ENCODE peak calls at places on chromosomes 13 and 19, in nine cellular contexts. One of them, this sample, is unnamed.

GRCh38 chr19:17266026-17266425 is 1.2 kb upstream of the BABAM1 start:
- DNase-seq in GM18507: no peak
- DNase-seq in cardiac muscle cell: no peak
- DNase-seq in Calu3: no peak
- DNase-seq in HEK293T: no peak
- DNase-seq in NCI-H345: no peak
- DNase-seq in stimulated activated CD4-positive, alpha-beta T cell treated with anti-CD3 and anti-CD28 coated beads, Interleukin-1b, Interleukin-23, amount 100 ng/mL, for 1 hour: no peak
- DNase-seq in midbrain: no peak
- DNase-seq in tibial artery: no peak
- DNase-seq in this sample: no peak

GRCh38 chr13:42969558-42970172 is 22.4 kb downstream of the EPSTI1 start:
- DNase-seq in GM18507: peak
- DNase-seq in cardiac muscle cell: peak
- DNase-seq in Calu3: peak
- DNase-seq in HEK293T: peak
- DNase-seq in NCI-H345: peak
- DNase-seq in stimulated activated CD4-positive, alpha-beta T cell treated with anti-CD3 and anti-CD28 coated beads, Interleukin-1b, Interleukin-23, amount 100 ng/mL, for 1 hour: peak
- DNase-seq in midbrain: peak
- DNase-seq in tibial artery: peak
- DNase-seq in this sample: peak

GRCh38 chr13:27663947-27664346 is 42.3 kb downstream of the POLR1D start:
- DNase-seq in GM18507: no peak
- DNase-seq in cardiac muscle cell: peak
- DNase-seq in Calu3: no peak
- DNase-seq in HEK293T: no peak
- DNase-seq in NCI-H345: no peak
- DNase-seq in stimulated activated CD4-positive, alpha-beta T cell treated with anti-CD3 and anti-CD28 coated beads, Interleukin-1b, Interleukin-23, amount 100 ng/mL, for 1 hour: no peak
- DNase-seq in midbrain: no peak
- DNase-seq in tibial artery: no peak
- DNase-seq in this sample: peak

GRCh38 chr13:20057963-20058362 is 99.4 kb downstream of the ZMYM2 start:
- DNase-seq in GM18507: no peak
- DNase-seq in cardiac muscle cell: no peak
- DNase-seq in Calu3: no peak
- DNase-seq in HEK293T: no peak
- DNase-seq in NCI-H345: no peak
- DNase-seq in stimulated activated CD4-positive, alpha-beta T cell treated with anti-CD3 and anti-CD28 coated beads, Interleukin-1b, Interleukin-23, amount 100 ng/mL, for 1 hour: no peak
- DNase-seq in midbrain: no peak
- DNase-seq in tibial artery: no peak
- DNase-seq in this sample: no peak

GRCh38 chr13:47033216-47033615 is 136.4 kb upstream of the HTR2A start:
- DNase-seq in GM18507: no peak
- DNase-seq in cardiac muscle cell: no peak
- DNase-seq in Calu3: no peak
- DNase-seq in HEK293T: no peak
- DNase-seq in NCI-H345: no peak
- DNase-seq in stimulated activated CD4-positive, alpha-beta T cell treated with anti-CD3 and anti-CD28 coated beads, Interleukin-1b, Interleukin-23, amount 100 ng/mL, for 1 hour: no peak
- DNase-seq in midbrain: no peak
- DNase-seq in tibial artery: no peak
- DNase-seq in this sample: no peak

GRCh38 chr19:23318143-23318542 is 67.9 kb upstream of the ZNF724 start:
- DNase-seq in GM18507: no peak
- DNase-seq in cardiac muscle cell: no peak
- DNase-seq in Calu3: no peak
- DNase-seq in HEK293T: no peak
- DNase-seq in NCI-H345: no peak
- DNase-seq in stimulated activated CD4-positive, alpha-beta T cell treated with anti-CD3 and anti-CD28 coated beads, Interleukin-1b, Interleukin-23, amount 100 ng/mL, for 1 hour: no peak
- DNase-seq in midbrain: no peak
- DNase-seq in tibial artery: no peak
- DNase-seq in this sample: no peak

GRCh38 chr13:73816702-73817101 is 317.5 kb downstream of the KLF12 start:
- DNase-seq in GM18507: no peak
- DNase-seq in cardiac muscle cell: no peak
- DNase-seq in Calu3: no peak
- DNase-seq in HEK293T: no peak
- DNase-seq in NCI-H345: no peak
- DNase-seq in stimulated activated CD4-positive, alpha-beta T cell treated with anti-CD3 and anti-CD28 coated beads, Interleukin-1b, Interleukin-23, amount 100 ng/mL, for 1 hour: no peak
- DNase-seq in midbrain: no peak
- DNase-seq in tibial artery: no peak
- DNase-seq in this sample: no peak

GRCh38 chr19:3080281-3080680 is 13.9 kb upstream of the GNA11 start:
- DNase-seq in GM18507: no peak
- DNase-seq in cardiac muscle cell: no peak
- DNase-seq in Calu3: no peak
- DNase-seq in HEK293T: no peak
- DNase-seq in NCI-H345: no peak
- DNase-seq in stimulated activated CD4-positive, alpha-beta T cell treated with anti-CD3 and anti-CD28 coated beads, Interleukin-1b, Interleukin-23, amount 100 ng/mL, for 1 hour: no peak
- DNase-seq in midbrain: no peak
- DNase-seq in tibial artery: no peak
- DNase-seq in this sample: no peak

GRCh38 chr19:45715139-45715538 is 15.6 kb downstream of the FBXO46 start:
- DNase-seq in GM18507: no peak
- DNase-seq in cardiac muscle cell: no peak
- DNase-seq in Calu3: no peak
- DNase-seq in HEK293T: no peak
- DNase-seq in NCI-H345: no peak
- DNase-seq in stimulated activated CD4-positive, alpha-beta T cell treated with anti-CD3 and anti-CD28 coated beads, Interleukin-1b, Interleukin-23, amount 100 ng/mL, for 1 hour: no peak
- DNase-seq in midbrain: no peak
- DNase-seq in tibial artery: no peak
- DNase-seq in this sample: no peak